ENCODE peak calls at places on chromosome 9, in nine cellular contexts. X is HFF-Myc, J is bronchial epithelial cell, R is AG04449, S is cardiac muscle cell, L is mucosa of descending colon, G is fibroblast of the aortic adventitia, H is IMR-90, P is astrocyte. W is an unnamed sample.

GRCh38 chr9:93674580-93675335 is 98.4 kb downstream of the PHF2 start:
- DNase-seq in X (no peak), J (no peak), R (no peak), S (no peak), L (peak), G (no peak), H (no peak), P (no peak), W (no peak)

GRCh38 chr9:96514825-96515218 is 64.9 kb downstream of the HABP4 start:
- DNase-seq in X (no peak), J (no peak), R (no peak), S (no peak), L (no peak), G (peak), H (no peak), P (peak), W (no peak)

GRCh38 chr9:97301974-97302373 is 5.5 kb upstream of the CCDC180 start:
- DNase-seq in X (no peak), J (no peak), R (no peak), S (no peak), L (no peak), G (no peak), H (no peak), P (no peak), W (no peak)

GRCh38 chr9:115107701-115108100 is 10.3 kb downstream of the TNC start:
- DNase-seq in X (no peak), J (no peak), R (no peak), S (no peak), L (no peak), G (no peak), H (no peak), P (peak), W (no peak)

GRCh38 chr9:76245518-76245917 is 148.7 kb downstream of the RFK start:
- DNase-seq in X (no peak), J (no peak), R (no peak), S (no peak), L (no peak), G (no peak), H (no peak), P (no peak), W (no peak)

GRCh38 chr9:134818000-134818568 is 62.5 kb upstream of the FCN2 start:
- DNase-seq in X (no peak), J (no peak), R (no peak), S (no peak), L (no peak), G (no peak), H (no peak), P (no peak), W (no peak)

GRCh38 chr9:26779072-26779471 is 113.5 kb downstream of the CAAP1 start:
- DNase-seq in X (no peak), J (peak), R (no peak), S (no peak), L (no peak), G (peak), H (peak), P (no peak), W (no peak)

GRCh38 chr9:121721770-121722169 is 70.3 kb downstream of the DAB2IP start:
- DNase-seq in X (no peak), J (no peak), R (no peak), S (no peak), L (peak), G (peak), H (peak), P (no peak), W (no peak)

GRCh38 chr9:660227-660626 is 181.3 kb upstream of the DMRT1 start:
- DNase-seq in X (no peak), J (no peak), R (no peak), S (no peak), L (no peak), G (no peak), H (no peak), P (no peak), W (no peak)

GRCh38 chr9:93827545-93828330 is 127.4 kb downstream of the BARX1 start:
- DNase-seq in X (peak), J (peak), R (no peak), S (peak), L (peak), G (peak), H (peak), P (peak), W (peak)

GRCh38 chr9:38432922-38433510 is 8.8 kb upstream of the IGFBPL1 start:
- DNase-seq in X (peak), J (peak), R (no peak), S (peak), L (no peak), G (peak), H (peak), P (peak), W (no peak)

GRCh38 chr9:35605336-35606137 is 475 bp downstream of the TESK1 start:
- DNase-seq in X (no peak), J (peak), R (no peak), S (peak), L (peak), G (peak), H (no peak), P (no peak), W (no peak)

GRCh38 chr9:92911496-92912475 is 33.9 kb upstream of the ZNF484 start:
- DNase-seq in X (no peak), J (peak), R (no peak), S (no peak), L (no peak), G (no peak), H (peak), P (no peak), W (no peak)

GRCh38 chr9:120974181-120974580 is 47.6 kb upstream of the TRAF1 start:
- DNase-seq in X (no peak), J (no peak), R (no peak), S (no peak), L (no peak), G (no peak), H (no peak), P (no peak), W (no peak)

GRCh38 chr9:65420771-65421170 is 135.8 kb upstream of the FOXD4L5 start:
- DNase-seq in X (no peak), J (no peak), R (no peak), S (no peak), L (no peak), G (no peak), H (no peak), P (no peak), W (no peak)

GRCh38 chr9:89466451-89467277 is 31.2 kb downstream of the SEMA4D start:
- DNase-seq in X (no peak), J (no peak), R (no peak), S (no peak), L (no peak), G (no peak), H (no peak), P (no peak), W (no peak)

GRCh38 chr9:14212697-14213420 is 101.1 kb downstream of the NFIB start:
- DNase-seq in X (no peak), J (no peak), R (no peak), S (no peak), L (no peak), G (no peak), H (no peak), P (no peak), W (no peak)

GRCh38 chr9:95047452-95048224 is 269.9 kb downstream of the FANCC start:
- DNase-seq in X (no peak), J (no peak), R (no peak), S (no peak), L (no peak), G (no peak), H (no peak), P (no peak), W (no peak)
- H3K4me3 ChIP-seq in X (no peak), J (peak), R (no peak), S (no peak), L (no peak), G (peak), H (peak), P (peak), W (peak)

GRCh38 chr9:131162886-131163285 is 37.5 kb downstream of the NUP214 start:
- DNase-seq in X (no peak), J (no peak), R (no peak), S (no peak), L (no peak), G (no peak), H (no peak), P (no peak), W (no peak)
- H3K4me3 ChIP-seq in X (no peak), J (no peak), R (no peak), S (no peak), L (no peak), G (no peak), H (no peak), P (no peak), W (no peak)

GRCh38 chr9:73158723-73159122 is 7.1 kb downstream of the ANXA1 start:
- DNase-seq in X (no peak), J (no peak), R (no peak), S (no peak), L (no peak), G (no peak), H (no peak), P (no peak), W (no peak)

GRCh38 chr9:73155389-73155788 is 3.7 kb downstream of the ANXA1 start:
- DNase-seq in X (no peak), J (peak), R (no peak), S (no peak), L (no peak), G (no peak), H (no peak), P (no peak), W (no peak)

GRCh38 chr9:73155968-73156592 is 4.4 kb downstream of the ANXA1 start:
- DNase-seq in X (no peak), J (peak), R (no peak), S (no peak), L (no peak), G (no peak), H (no peak), P (no peak), W (no peak)

GRCh38 chr9:73156593-73157187 is 5.0 kb downstream of the ANXA1 start:
- DNase-seq in X (no peak), J (peak), R (no peak), S (no peak), L (no peak), G (peak), H (no peak), P (no peak), W (no peak)

GRCh38 chr9:73157811-73158210 is 6.1 kb downstream of the ANXA1 start:
- DNase-seq in X (no peak), J (no peak), R (no peak), S (no peak), L (no peak), G (peak), H (no peak), P (no peak), W (no peak)
- H3K4me3 ChIP-seq in X (no peak), J (no peak), R (no peak), S (no peak), L (no peak), G (no peak), H (no peak), P (no peak), W (no peak)

GRCh38 chr9:129321511-129322021 is 143.5 kb upstream of the IER5L start:
- DNase-seq in X (no peak), J (no peak), R (no peak), S (no peak), L (no peak), G (no peak), H (no peak), P (no peak), W (no peak)

GRCh38 chr9:129323376-129323998 is 145.4 kb upstream of the IER5L start:
- DNase-seq in X (no peak), J (no peak), R (no peak), S (no peak), L (no peak), G (peak), H (no peak), P (no peak), W (no peak)

GRCh38 chr9:129322641-129323375 is 144.7 kb upstream of the IER5L start:
- DNase-seq in X (no peak), J (no peak), R (no peak), S (no peak), L (no peak), G (no peak), H (no peak), P (no peak), W (no peak)

GRCh38 chr9:129320575-129321311 is 142.7 kb upstream of the IER5L start:
- DNase-seq in X (peak), J (peak), R (peak), S (peak), L (no peak), G (peak), H (peak), P (peak), W (peak)

DNA sequence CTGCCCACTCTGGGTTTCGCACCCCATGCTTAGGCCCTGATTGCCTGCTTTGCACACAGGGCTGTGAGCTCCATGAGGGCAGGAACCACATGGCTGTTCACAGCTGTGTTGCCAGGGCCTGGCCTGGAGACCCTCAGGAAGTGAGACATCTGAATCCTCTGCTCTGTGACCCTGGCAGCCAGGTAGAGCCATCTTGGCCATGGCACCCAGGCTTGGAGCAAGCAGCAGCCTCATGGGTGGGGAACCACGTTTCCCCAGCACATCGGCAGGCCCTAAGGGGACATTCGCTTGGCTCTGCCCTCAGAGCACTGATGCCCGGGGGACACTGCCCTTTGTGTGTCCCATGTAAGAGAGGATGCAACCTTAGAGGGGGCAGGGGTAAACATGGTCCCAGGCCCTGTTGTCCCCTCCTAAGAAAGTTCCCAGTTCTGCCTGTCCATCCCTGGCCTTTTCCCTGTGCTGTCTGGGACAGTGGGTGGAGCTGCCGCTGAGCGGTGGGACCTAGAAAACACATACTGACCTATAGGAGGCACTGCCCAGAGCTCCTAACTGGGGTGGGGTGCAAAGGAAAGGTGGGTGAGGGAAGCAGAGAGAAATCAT is 144.1 kb upstream of the IER5L start:
- DNase-seq in X (no peak), J (no peak), R (no peak), S (no peak), L (no peak), G (no peak), H (no peak), P (no peak), W (no peak)
- H3K4me3 ChIP-seq in X (no peak), J (no peak), R (no peak), S (no peak), L (no peak), G (peak), H (no peak), P (no peak), W (no peak)

GRCh38 chr9:137389428-137389746 is 33.6 kb downstream of the EXD3 start:
- DNase-seq in X (no peak), J (no peak), R (no peak), S (no peak), L (no peak), G (no peak), H (no peak), P (no peak), W (no peak)

GRCh38 chr9:137387891-137388560 is 34.9 kb downstream of the EXD3 start:
- DNase-seq in X (no peak), J (no peak), R (no peak), S (no peak), L (no peak), G (no peak), H (no peak), P (no peak), W (no peak)

GRCh38 chr9:137385061-137385655 is 37.8 kb downstream of the EXD3 start:
- DNase-seq in X (no peak), J (no peak), R (no peak), S (no peak), L (peak), G (no peak), H (no peak), P (no peak), W (no peak)

GRCh38 chr9:137388589-137389427 is 34.2 kb downstream of the EXD3 start:
- DNase-seq in X (no peak), J (no peak), R (no peak), S (no peak), L (no peak), G (no peak), H (no peak), P (no peak), W (no peak)

GRCh38 chr9:137387034-137387890 is 35.7 kb downstream of the EXD3 start:
- DNase-seq in X (no peak), J (no peak), R (no peak), S (no peak), L (no peak), G (no peak), H (no peak), P (no peak), W (no peak)
- H3K4me3 ChIP-seq in X (no peak), J (no peak), R (no peak), S (no peak), L (no peak), G (no peak), H (no peak), P (no peak), W (no peak)

GRCh38 chr9:135961277-135961705 is at the start of gene UBAC1:
- DNase-seq in X (peak), J (peak), R (peak), S (peak), L (peak), G (peak), H (peak), P (peak), W (peak)

GRCh38 chr9:135960328-135961276 is 571 bp downstream of the UBAC1 start:
- DNase-seq in X (no peak), J (no peak), R (no peak), S (peak), L (peak), G (peak), H (no peak), P (no peak), W (no peak)

GRCh38 chr9:135962696-135963307 is 1.6 kb upstream of the UBAC1 start:
- DNase-seq in X (no peak), J (no peak), R (no peak), S (no peak), L (no peak), G (no peak), H (no peak), P (no peak), W (no peak)

GRCh38 chr9:135963338-135963737 is 2.2 kb upstream of the UBAC1 start:
- DNase-seq in X (no peak), J (no peak), R (no peak), S (no peak), L (no peak), G (no peak), H (no peak), P (no peak), W (no peak)

GRCh38 chr9:135961811-135962695 is 880 bp upstream of the UBAC1 start:
- DNase-seq in X (no peak), J (no peak), R (no peak), S (no peak), L (no peak), G (no peak), H (no peak), P (no peak), W (no peak)
- H3K4me3 ChIP-seq in X (peak), J (no peak), R (no peak), S (no peak), L (no peak), G (no peak), H (no peak), P (no peak), W (no peak)